ENCODE peak calls at places on chromosomes 4 and X, in five cellular contexts. E is Peyer's patch, N is upper lobe of right lung, F is Panc1, G is tibial nerve. A is an unnamed sample. For H3K4me1, the result is how much of the 10 kb centered on the place peaks cover.

GRCh38 chr4:2887343-2887742 is 43.7 kb downstream of the ADD1 start:
- DNase-seq in E (no peak), N (no peak), F (no peak), G (no peak), A (no peak)

GRCh38 chrX:134622056-134622812 is 36.0 kb downstream of the PLAC1 start:
- DNase-seq in E (no peak), N (no peak), F (peak), G (no peak), A (no peak)

GRCh38 chr4:2830632-2831610 is 12.7 kb upstream of the ADD1 start:
- DNase-seq in E (peak), N (no peak), F (no peak), G (peak), A (no peak)

GRCh38 chrX:40329616-40330015 is 231.9 kb upstream of the BCOR start:
- DNase-seq in E (no peak), N (no peak), F (no peak), G (no peak), A (no peak)

GRCh38 chrX:49664824-49665223 is 31.0 kb downstream of the PAGE1 start:
- DNase-seq in E (no peak), N (no peak), F (no peak), G (no peak), A (no peak)

GRCh38 chrX:2928583-2929434 is at the start of gene ARSD:
- DNase-seq in E (peak), N (peak), F (peak), G (peak), A (peak)

GRCh38 chrX:154040307-154040756 is 20.6 kb upstream of the IRAK1 start:
- DNase-seq in E (no peak), N (no peak), F (no peak), G (no peak), A (no peak)

GRCh38 chr4:133969202-133969873 is 232.3 kb downstream of the PABPC4L start:
- DNase-seq in E (no peak), N (no peak), F (no peak), G (no peak), A (no peak)

GRCh38 chrX:72576161-72576896 is 3.7 kb upstream of the HDAC8 start:
- DNase-seq in E (no peak), N (no peak), F (no peak), G (no peak), A (no peak)

GRCh38 chr4:150782311-150782710 is 200.4 kb downstream of the MAB21L2 start:
- DNase-seq in E (no peak), N (no peak), F (no peak), G (no peak), A (no peak)

GRCh38 chr4:128782076-128782715 is 27.3 kb upstream of the JADE1 start:
- DNase-seq in E (peak), N (no peak), F (no peak), G (no peak), A (peak)

GRCh38 chr4:15186149-15186548 is 183.9 kb downstream of the CPEB2 start:
- DNase-seq in E (no peak), N (no peak), F (no peak), G (no peak), A (no peak)

GRCh38 chr4:101651778-101652177 is 138.8 kb upstream of the BANK1 start:
- DNase-seq in E (no peak), N (no peak), F (no peak), G (no peak), A (no peak)
- H3K4me3 ChIP-seq in E (no peak), N (no peak), F (no peak), G (no peak), A (no peak)

GRCh38 chr4:602559-602942 is 22.8 kb upstream of the PDE6B start:
- DNase-seq in E (peak), N (peak), F (peak), G (no peak), A (peak)
- TF ChIP-seq CTCF in E (peak), N (peak), F (peak), G (no peak), A (peak)

DNA sequence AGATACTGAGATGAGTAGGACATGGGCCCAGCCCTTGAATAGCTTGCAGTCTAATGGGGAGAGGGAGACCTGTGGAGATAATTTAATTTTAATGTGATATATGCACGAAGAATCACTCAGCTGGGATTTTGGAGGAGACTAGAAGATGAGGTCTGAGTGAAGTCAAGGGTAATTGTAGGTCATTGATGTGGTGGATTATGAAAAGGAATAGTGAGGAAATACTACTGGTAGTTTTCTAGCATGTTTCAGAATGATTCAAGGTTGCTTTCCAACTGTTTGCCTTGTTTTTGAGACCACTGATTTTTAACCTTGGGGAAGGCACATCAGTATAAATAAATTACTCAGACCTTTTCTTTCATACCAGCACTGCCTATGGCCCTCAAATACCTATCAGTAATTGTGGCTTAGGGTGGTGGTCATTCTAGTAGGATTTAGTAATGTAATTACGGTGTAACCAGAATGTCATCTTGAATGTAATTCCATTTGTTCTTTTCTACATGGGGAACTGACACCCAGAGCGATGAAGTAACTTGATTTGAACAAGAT is 25.6 kb downstream of the PTTG2 start:
- DNase-seq in E (no peak), N (no peak), F (no peak), G (no peak), A (no peak)
- H3K4me1 ChIP-seq in E (under half), N (under half), F (under half), G (under half), A (under half)

DNA sequence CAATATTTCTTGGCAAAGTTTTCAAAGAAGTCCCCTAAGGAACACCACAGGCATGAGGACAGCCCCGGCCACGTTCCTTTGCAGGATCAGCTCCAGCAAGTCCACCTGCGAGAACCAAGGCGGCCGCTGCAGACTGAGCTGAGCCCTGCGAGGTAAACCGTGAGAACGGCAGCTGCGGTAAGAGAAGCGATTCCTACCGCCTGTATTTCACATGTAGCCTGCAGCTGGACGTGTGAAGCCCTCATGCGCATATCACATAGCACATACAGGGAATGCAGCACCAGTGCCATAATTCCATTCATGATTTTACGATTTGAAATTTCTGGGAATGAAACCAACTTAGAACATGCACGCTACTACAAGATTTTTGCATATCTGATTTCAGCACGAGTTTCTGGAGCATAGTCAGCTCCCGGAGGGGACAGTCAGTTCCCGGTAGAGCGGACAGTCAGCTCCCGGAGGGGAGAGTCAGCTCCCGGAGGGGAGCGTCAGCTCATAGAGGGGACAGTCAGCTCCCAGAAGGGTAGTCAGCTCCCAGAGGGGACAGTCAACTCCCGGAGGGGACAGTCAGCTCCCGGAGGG is 41.7 kb downstream of the FGFRL1 start:
- DNase-seq in E (peak), N (peak), F (no peak), G (no peak), A (peak)
- H3K4me3 ChIP-seq in E (no peak), N (peak), F (peak), G (peak), A (no peak)

A was measured in CD8-positive, alpha-beta T cell.